ENCODE peak calls at places on chromosomes 4 and X, in four cellular contexts. U is transverse colon, W is psoas muscle, V is HEK293T. I is an unnamed sample.

GRCh38 chr4:8723222-8723980 is 130.8 kb downstream of the CPZ start:
- DNase-seq in V (no peak), W (no peak), U (peak), I (no peak)

GRCh38 chrX:111005151-111005550 is 90.8 kb upstream of the PAK3 start:
- DNase-seq in V (no peak), U (no peak), W (no peak), I (no peak)

GRCh38 chr4:38072578-38072977 is 112.4 kb downstream of the PTTG2 start:
- DNase-seq in W (no peak), V (no peak), U (no peak), I (no peak)

GRCh38 chrX:78024349-78025108 is 55.1 kb upstream of the PGAM4 start:
- DNase-seq in W (no peak), V (peak), U (peak), I (no peak)

GRCh38 chrX:120244735-120245498 is 5.7 kb upstream of the ZBTB33 start:
- DNase-seq in V (peak), W (peak), U (peak), I (peak)

GRCh38 chr4:185457136-185457535 is 14.4 kb downstream of the CCDC110 start:
- DNase-seq in V (peak), W (no peak), U (no peak), I (no peak)

GRCh38 chr4:128232719-128233118 is 54.9 kb downstream of the PGRMC2 start:
- DNase-seq in U (no peak), V (no peak), W (no peak), I (no peak)

GRCh38 chr4:38013461-38014366 is 53.5 kb downstream of the PTTG2 start:
- DNase-seq in U (no peak), V (no peak), W (peak), I (peak)

GRCh38 chr4:80446664-80447063 is 111.1 kb downstream of the CFAP299 start:
- DNase-seq in V (no peak), W (no peak), U (no peak), I (no peak)

GRCh38 chr4:151991884-151992166 is 231.0 kb upstream of the GATB start:
- DNase-seq in W (no peak), U (no peak), V (no peak), I (no peak)